ENCODE peak calls at places on chromosomes 1 and 21, in eight cellular contexts. One of them, this sample, is unnamed.

GRCh38 chr1:98496246-98496995 is 165.1 kb upstream of the SNX7 start:
- DNase-seq in WTC11: no peak
- DNase-seq in T-helper 9 cell: no peak
- DNase-seq in HFF-Myc: no peak
- DNase-seq in stimulated activated CD4-positive, alpha-beta T cell treated with anti-CD3 and anti-CD28 coated beads, Interleukin-2, amount 100 ng/mL, for 48 hours: no peak
- DNase-seq in cortex of kidney: no peak
- DNase-seq in SW 1271: no peak
- DNase-seq in ovary: no peak
- DNase-seq in this sample: peak

GRCh38 chr1:36154765-36155559 is 998 bp upstream of the MAP7D1 start:
- DNase-seq in cortex of kidney: no peak
- DNase-seq in ovary: peak
- DNase-seq in SW 1271: no peak
- DNase-seq in HFF-Myc: no peak
- DNase-seq in T-helper 9 cell: no peak
- DNase-seq in WTC11: peak
- DNase-seq in stimulated activated CD4-positive, alpha-beta T cell treated with anti-CD3 and anti-CD28 coated beads, Interleukin-2, amount 100 ng/mL, for 48 hours: no peak
- DNase-seq in this sample: no peak

GRCh38 chr1:96688737-96689136 is 32.8 kb upstream of the PTBP2 start:
- DNase-seq in WTC11: no peak
- DNase-seq in T-helper 9 cell: no peak
- DNase-seq in stimulated activated CD4-positive, alpha-beta T cell treated with anti-CD3 and anti-CD28 coated beads, Interleukin-2, amount 100 ng/mL, for 48 hours: no peak
- DNase-seq in ovary: no peak
- DNase-seq in HFF-Myc: no peak
- DNase-seq in cortex of kidney: no peak
- DNase-seq in SW 1271: no peak
- DNase-seq in this sample: no peak

GRCh38 chr1:39412892-39413291 is 78.5 kb upstream of the BMP8A start:
- DNase-seq in cortex of kidney: no peak
- DNase-seq in HFF-Myc: no peak
- DNase-seq in SW 1271: no peak
- DNase-seq in T-helper 9 cell: no peak
- DNase-seq in WTC11: no peak
- DNase-seq in ovary: no peak
- DNase-seq in stimulated activated CD4-positive, alpha-beta T cell treated with anti-CD3 and anti-CD28 coated beads, Interleukin-2, amount 100 ng/mL, for 48 hours: no peak
- DNase-seq in this sample: no peak

GRCh38 chr1:30514945-30515344 is 208.4 kb downstream of the MATN1 start:
- DNase-seq in SW 1271: no peak
- DNase-seq in T-helper 9 cell: no peak
- DNase-seq in WTC11: no peak
- DNase-seq in stimulated activated CD4-positive, alpha-beta T cell treated with anti-CD3 and anti-CD28 coated beads, Interleukin-2, amount 100 ng/mL, for 48 hours: no peak
- DNase-seq in cortex of kidney: no peak
- DNase-seq in ovary: no peak
- DNase-seq in HFF-Myc: no peak
- DNase-seq in this sample: no peak

GRCh38 chr1:161934278-161934608 is 89.4 kb downstream of the OLFML2B start:
- DNase-seq in stimulated activated CD4-positive, alpha-beta T cell treated with anti-CD3 and anti-CD28 coated beads, Interleukin-2, amount 100 ng/mL, for 48 hours: no peak
- DNase-seq in SW 1271: no peak
- DNase-seq in HFF-Myc: no peak
- DNase-seq in T-helper 9 cell: no peak
- DNase-seq in ovary: no peak
- DNase-seq in WTC11: no peak
- DNase-seq in cortex of kidney: no peak
- DNase-seq in this sample: no peak

GRCh38 chr1:145918992-145919939 is 749 bp upstream of the PEX11B start:
- DNase-seq in SW 1271: no peak
- DNase-seq in ovary: peak
- DNase-seq in T-helper 9 cell: no peak
- DNase-seq in WTC11: peak
- DNase-seq in HFF-Myc: no peak
- DNase-seq in cortex of kidney: no peak
- DNase-seq in stimulated activated CD4-positive, alpha-beta T cell treated with anti-CD3 and anti-CD28 coated beads, Interleukin-2, amount 100 ng/mL, for 48 hours: no peak
- DNase-seq in this sample: peak

GRCh38 chr21:14482165-14482564 is 64.0 kb downstream of the SAMSN1 start:
- DNase-seq in stimulated activated CD4-positive, alpha-beta T cell treated with anti-CD3 and anti-CD28 coated beads, Interleukin-2, amount 100 ng/mL, for 48 hours: no peak
- DNase-seq in cortex of kidney: no peak
- DNase-seq in ovary: no peak
- DNase-seq in SW 1271: no peak
- DNase-seq in HFF-Myc: no peak
- DNase-seq in WTC11: no peak
- DNase-seq in T-helper 9 cell: no peak
- DNase-seq in this sample: no peak

GRCh38 chr21:16569679-16570078 is 839.9 kb downstream of the USP25 start:
- DNase-seq in T-helper 9 cell: no peak
- DNase-seq in WTC11: no peak
- DNase-seq in cortex of kidney: no peak
- DNase-seq in stimulated activated CD4-positive, alpha-beta T cell treated with anti-CD3 and anti-CD28 coated beads, Interleukin-2, amount 100 ng/mL, for 48 hours: no peak
- DNase-seq in HFF-Myc: no peak
- DNase-seq in ovary: no peak
- DNase-seq in SW 1271: no peak
- DNase-seq in this sample: no peak

GRCh38 chr1:80066060-80066459 is 1059.5 kb upstream of the ADGRL4 start:
- DNase-seq in ovary: no peak
- DNase-seq in SW 1271: no peak
- DNase-seq in T-helper 9 cell: no peak
- DNase-seq in WTC11: no peak
- DNase-seq in HFF-Myc: no peak
- DNase-seq in cortex of kidney: no peak
- DNase-seq in stimulated activated CD4-positive, alpha-beta T cell treated with anti-CD3 and anti-CD28 coated beads, Interleukin-2, amount 100 ng/mL, for 48 hours: no peak
- DNase-seq in this sample: no peak

GRCh38 chr1:109864960-109865611 is 45.6 kb upstream of the CSF1 start:
- DNase-seq in ovary: peak
- DNase-seq in stimulated activated CD4-positive, alpha-beta T cell treated with anti-CD3 and anti-CD28 coated beads, Interleukin-2, amount 100 ng/mL, for 48 hours: no peak
- DNase-seq in cortex of kidney: no peak
- DNase-seq in SW 1271: no peak
- DNase-seq in HFF-Myc: no peak
- DNase-seq in T-helper 9 cell: no peak
- DNase-seq in WTC11: no peak
- DNase-seq in this sample: peak

GRCh38 chr1:6495041-6495441 is 3.6 kb upstream of the PLEKHG5 start:
- DNase-seq in cortex of kidney: no peak
- DNase-seq in HFF-Myc: no peak
- DNase-seq in T-helper 9 cell: no peak
- DNase-seq in ovary: no peak
- DNase-seq in stimulated activated CD4-positive, alpha-beta T cell treated with anti-CD3 and anti-CD28 coated beads, Interleukin-2, amount 100 ng/mL, for 48 hours: no peak
- DNase-seq in SW 1271: no peak
- DNase-seq in WTC11: no peak
- DNase-seq in this sample: no peak

GRCh38 chr1:205432116-205432515 is 10.3 kb upstream of the LEMD1 start:
- DNase-seq in ovary: no peak
- DNase-seq in T-helper 9 cell: no peak
- DNase-seq in WTC11: no peak
- DNase-seq in stimulated activated CD4-positive, alpha-beta T cell treated with anti-CD3 and anti-CD28 coated beads, Interleukin-2, amount 100 ng/mL, for 48 hours: no peak
- DNase-seq in cortex of kidney: no peak
- DNase-seq in HFF-Myc: no peak
- DNase-seq in SW 1271: no peak
- DNase-seq in this sample: no peak

GRCh38 chr1:170927955-170928850 is 7.1 kb upstream of the MROH9 start:
- DNase-seq in HFF-Myc: no peak
- DNase-seq in stimulated activated CD4-positive, alpha-beta T cell treated with anti-CD3 and anti-CD28 coated beads, Interleukin-2, amount 100 ng/mL, for 48 hours: no peak
- DNase-seq in cortex of kidney: no peak
- DNase-seq in SW 1271: no peak
- DNase-seq in ovary: no peak
- DNase-seq in WTC11: no peak
- DNase-seq in T-helper 9 cell: no peak
- DNase-seq in this sample: peak

GRCh38 chr1:240136402-240136801 is 44.7 kb downstream of the FMN2 start:
- DNase-seq in T-helper 9 cell: no peak
- DNase-seq in stimulated activated CD4-positive, alpha-beta T cell treated with anti-CD3 and anti-CD28 coated beads, Interleukin-2, amount 100 ng/mL, for 48 hours: no peak
- DNase-seq in ovary: no peak
- DNase-seq in HFF-Myc: no peak
- DNase-seq in SW 1271: no peak
- DNase-seq in cortex of kidney: no peak
- DNase-seq in WTC11: no peak
- DNase-seq in this sample: peak

GRCh38 chr1:213060836-213061235 is 9.8 kb downstream of the RPS6KC1 start:
- DNase-seq in stimulated activated CD4-positive, alpha-beta T cell treated with anti-CD3 and anti-CD28 coated beads, Interleukin-2, amount 100 ng/mL, for 48 hours: no peak
- DNase-seq in WTC11: no peak
- DNase-seq in T-helper 9 cell: no peak
- DNase-seq in SW 1271: no peak
- DNase-seq in cortex of kidney: no peak
- DNase-seq in HFF-Myc: no peak
- DNase-seq in ovary: no peak
- DNase-seq in this sample: no peak

GRCh38 chr1:7298749-7299151 is 472.3 kb upstream of the VAMP3 start:
- DNase-seq in T-helper 9 cell: no peak
- DNase-seq in SW 1271: no peak
- DNase-seq in cortex of kidney: no peak
- DNase-seq in WTC11: no peak
- DNase-seq in ovary: no peak
- DNase-seq in HFF-Myc: no peak
- DNase-seq in stimulated activated CD4-positive, alpha-beta T cell treated with anti-CD3 and anti-CD28 coated beads, Interleukin-2, amount 100 ng/mL, for 48 hours: no peak
- DNase-seq in this sample: peak

GRCh38 chr21:44437371-44437695 is 18.0 kb upstream of the LRRC3 start:
- DNase-seq in WTC11: no peak
- DNase-seq in HFF-Myc: no peak
- DNase-seq in ovary: no peak
- DNase-seq in SW 1271: no peak
- DNase-seq in stimulated activated CD4-positive, alpha-beta T cell treated with anti-CD3 and anti-CD28 coated beads, Interleukin-2, amount 100 ng/mL, for 48 hours: no peak
- DNase-seq in T-helper 9 cell: no peak
- DNase-seq in cortex of kidney: no peak
- DNase-seq in this sample: no peak

GRCh38 chr21:36245649-36246048 is 74.3 kb upstream of the MORC3 start:
- DNase-seq in cortex of kidney: no peak
- DNase-seq in WTC11: peak
- DNase-seq in ovary: no peak
- DNase-seq in T-helper 9 cell: no peak
- DNase-seq in SW 1271: no peak
- DNase-seq in HFF-Myc: no peak
- DNase-seq in stimulated activated CD4-positive, alpha-beta T cell treated with anti-CD3 and anti-CD28 coated beads, Interleukin-2, amount 100 ng/mL, for 48 hours: no peak
- DNase-seq in this sample: no peak

GRCh38 chr1:21499283-21499945 is 9.8 kb upstream of the ALPL start:
- DNase-seq in cortex of kidney: no peak
- DNase-seq in HFF-Myc: no peak
- DNase-seq in T-helper 9 cell: no peak
- DNase-seq in stimulated activated CD4-positive, alpha-beta T cell treated with anti-CD3 and anti-CD28 coated beads, Interleukin-2, amount 100 ng/mL, for 48 hours: no peak
- DNase-seq in SW 1271: no peak
- DNase-seq in ovary: no peak
- DNase-seq in WTC11: no peak
- DNase-seq in this sample: no peak

GRCh38 chr1:59986736-59987310 is 60.2 kb upstream of the CYP2J2 start:
- DNase-seq in cortex of kidney: no peak
- DNase-seq in SW 1271: no peak
- DNase-seq in ovary: no peak
- DNase-seq in stimulated activated CD4-positive, alpha-beta T cell treated with anti-CD3 and anti-CD28 coated beads, Interleukin-2, amount 100 ng/mL, for 48 hours: no peak
- DNase-seq in WTC11: no peak
- DNase-seq in T-helper 9 cell: no peak
- DNase-seq in HFF-Myc: no peak
- DNase-seq in this sample: no peak

GRCh38 chr1:92480813-92481597 is 5.7 kb downstream of the GFI1 start:
- DNase-seq in stimulated activated CD4-positive, alpha-beta T cell treated with anti-CD3 and anti-CD28 coated beads, Interleukin-2, amount 100 ng/mL, for 48 hours: no peak
- DNase-seq in T-helper 9 cell: no peak
- DNase-seq in ovary: no peak
- DNase-seq in SW 1271: no peak
- DNase-seq in HFF-Myc: no peak
- DNase-seq in cortex of kidney: no peak
- DNase-seq in WTC11: peak
- DNase-seq in this sample: no peak

GRCh38 chr1:6126028-6126427 is 54.1 kb downstream of the CHD5 start:
- DNase-seq in ovary: no peak
- DNase-seq in SW 1271: no peak
- DNase-seq in WTC11: no peak
- DNase-seq in cortex of kidney: no peak
- DNase-seq in HFF-Myc: no peak
- DNase-seq in stimulated activated CD4-positive, alpha-beta T cell treated with anti-CD3 and anti-CD28 coated beads, Interleukin-2, amount 100 ng/mL, for 48 hours: no peak
- DNase-seq in T-helper 9 cell: no peak
- DNase-seq in this sample: no peak

GRCh38 chr1:214272964-214273533 is 7.9 kb upstream of the SMYD2 start:
- DNase-seq in stimulated activated CD4-positive, alpha-beta T cell treated with anti-CD3 and anti-CD28 coated beads, Interleukin-2, amount 100 ng/mL, for 48 hours: no peak
- DNase-seq in cortex of kidney: no peak
- DNase-seq in ovary: no peak
- DNase-seq in SW 1271: no peak
- DNase-seq in WTC11: no peak
- DNase-seq in T-helper 9 cell: no peak
- DNase-seq in HFF-Myc: no peak
- DNase-seq in this sample: no peak

GRCh38 chr1:161259765-161260164 is 1.2 kb downstream of the PCP4L1 start:
- DNase-seq in ovary: no peak
- DNase-seq in HFF-Myc: no peak
- DNase-seq in SW 1271: no peak
- DNase-seq in WTC11: no peak
- DNase-seq in cortex of kidney: no peak
- DNase-seq in T-helper 9 cell: no peak
- DNase-seq in stimulated activated CD4-positive, alpha-beta T cell treated with anti-CD3 and anti-CD28 coated beads, Interleukin-2, amount 100 ng/mL, for 48 hours: no peak
- DNase-seq in this sample: no peak

GRCh38 chr1:218735436-218735835 is 390.3 kb downstream of the TGFB2 start:
- DNase-seq in ovary: peak
- DNase-seq in stimulated activated CD4-positive, alpha-beta T cell treated with anti-CD3 and anti-CD28 coated beads, Interleukin-2, amount 100 ng/mL, for 48 hours: no peak
- DNase-seq in HFF-Myc: no peak
- DNase-seq in T-helper 9 cell: no peak
- DNase-seq in cortex of kidney: no peak
- DNase-seq in SW 1271: no peak
- DNase-seq in WTC11: no peak
- DNase-seq in this sample: peak

GRCh38 chr1:38558476-38559179 is 300.9 kb downstream of the RRAGC start:
- DNase-seq in stimulated activated CD4-positive, alpha-beta T cell treated with anti-CD3 and anti-CD28 coated beads, Interleukin-2, amount 100 ng/mL, for 48 hours: no peak
- DNase-seq in cortex of kidney: no peak
- DNase-seq in WTC11: peak
- DNase-seq in T-helper 9 cell: no peak
- DNase-seq in ovary: no peak
- DNase-seq in HFF-Myc: no peak
- DNase-seq in SW 1271: no peak
- DNase-seq in this sample: no peak

GRCh38 chr1:77039739-77040138 is 172.5 kb downstream of the ST6GALNAC5 start:
- DNase-seq in T-helper 9 cell: no peak
- DNase-seq in cortex of kidney: no peak
- DNase-seq in WTC11: no peak
- DNase-seq in HFF-Myc: peak
- DNase-seq in SW 1271: peak
- DNase-seq in ovary: peak
- DNase-seq in stimulated activated CD4-positive, alpha-beta T cell treated with anti-CD3 and anti-CD28 coated beads, Interleukin-2, amount 100 ng/mL, for 48 hours: no peak
- DNase-seq in this sample: peak

GRCh38 chr1:204932573-204932909 is 61.9 kb downstream of the NFASC start:
- DNase-seq in WTC11: no peak
- DNase-seq in stimulated activated CD4-positive, alpha-beta T cell treated with anti-CD3 and anti-CD28 coated beads, Interleukin-2, amount 100 ng/mL, for 48 hours: no peak
- DNase-seq in T-helper 9 cell: no peak
- DNase-seq in SW 1271: no peak
- DNase-seq in cortex of kidney: no peak
- DNase-seq in HFF-Myc: no peak
- DNase-seq in ovary: no peak
- DNase-seq in this sample: no peak

GRCh38 chr1:91651671-91652071 is 151.0 kb downstream of the CDC7 start:
- DNase-seq in ovary: peak
- DNase-seq in stimulated activated CD4-positive, alpha-beta T cell treated with anti-CD3 and anti-CD28 coated beads, Interleukin-2, amount 100 ng/mL, for 48 hours: no peak
- DNase-seq in HFF-Myc: peak
- DNase-seq in cortex of kidney: no peak
- DNase-seq in WTC11: peak
- DNase-seq in T-helper 9 cell: no peak
- DNase-seq in SW 1271: no peak
- DNase-seq in this sample: peak

GRCh38 chr1:185562623-185563359 is 171.4 kb upstream of the HMCN1 start:
- DNase-seq in HFF-Myc: no peak
- DNase-seq in cortex of kidney: no peak
- DNase-seq in WTC11: no peak
- DNase-seq in ovary: no peak
- DNase-seq in SW 1271: no peak
- DNase-seq in stimulated activated CD4-positive, alpha-beta T cell treated with anti-CD3 and anti-CD28 coated beads, Interleukin-2, amount 100 ng/mL, for 48 hours: no peak
- DNase-seq in T-helper 9 cell: no peak
- DNase-seq in this sample: no peak

GRCh38 chr21:44454747-44455523 is at the start of gene LRRC3:
- DNase-seq in HFF-Myc: no peak
- DNase-seq in ovary: peak
- DNase-seq in stimulated activated CD4-positive, alpha-beta T cell treated with anti-CD3 and anti-CD28 coated beads, Interleukin-2, amount 100 ng/mL, for 48 hours: peak
- DNase-seq in cortex of kidney: no peak
- DNase-seq in WTC11: peak
- DNase-seq in SW 1271: no peak
- DNase-seq in T-helper 9 cell: peak
- DNase-seq in this sample: peak

GRCh38 chr1:29639741-29640427 is 403.6 kb downstream of the PTPRU start:
- DNase-seq in ovary: no peak
- DNase-seq in T-helper 9 cell: no peak
- DNase-seq in WTC11: no peak
- DNase-seq in HFF-Myc: peak
- DNase-seq in SW 1271: no peak
- DNase-seq in cortex of kidney: no peak
- DNase-seq in stimulated activated CD4-positive, alpha-beta T cell treated with anti-CD3 and anti-CD28 coated beads, Interleukin-2, amount 100 ng/mL, for 48 hours: no peak
- DNase-seq in this sample: peak

GRCh38 chr1:2821970-2822620 is 20.6 kb upstream of the TTC34 start:
- DNase-seq in WTC11: peak
- DNase-seq in HFF-Myc: no peak
- DNase-seq in SW 1271: no peak
- DNase-seq in T-helper 9 cell: peak
- DNase-seq in stimulated activated CD4-positive, alpha-beta T cell treated with anti-CD3 and anti-CD28 coated beads, Interleukin-2, amount 100 ng/mL, for 48 hours: peak
- DNase-seq in cortex of kidney: no peak
- DNase-seq in ovary: no peak
- DNase-seq in this sample: no peak

This sample was measured in fibroblast of mammary gland.